ENCODE peak calls at places on chromosomes 13 and 19, in four cellular contexts. S, D, T and X are unnamed samples.

GRCh38 chr13:73505487-73505886 is 446.7 kb downstream of the KLF5 start:
- DNase-seq in S (no peak), D (no peak), T (no peak), X (no peak)

GRCh38 chr19:37348060-37348459 is 22.8 kb upstream of the ZNF527 start:
- DNase-seq in S (no peak), D (no peak), T (no peak), X (no peak)

GRCh38 chr13:38624822-38625221 is 62.1 kb upstream of the FREM2 start:
- DNase-seq in S (no peak), D (no peak), T (no peak), X (no peak)

GRCh38 chr19:47518139-47518538 is 3.3 kb upstream of the NAPA start:
- DNase-seq in S (peak; percentile 90), D (no peak), T (no peak), X (no peak)

GRCh38 chr13:106100261-106100919 is 435.1 kb downstream of the EFNB2 start:
- DNase-seq in S (no peak), D (no peak), T (no peak), X (no peak)

GRCh38 chr13:49499889-49500660 is 4.3 kb downstream of the PHF11 start:
- DNase-seq in S (no peak), D (no peak), T (no peak), X (no peak)

GRCh38 chr19:31421856-31422255 is 72.6 kb upstream of the TSHZ3 start:
- DNase-seq in S (no peak), D (no peak), T (no peak), X (no peak)

GRCh38 chr13:65912516-65912915 is 1317.6 kb downstream of the PCDH9 start:
- DNase-seq in S (no peak), D (no peak), T (no peak), X (no peak)

GRCh38 chr13:19927117-19927734 is 31.3 kb upstream of the ZMYM2 start:
- DNase-seq in S (no peak), D (peak; percentile 21), T (no peak), X (no peak)

GRCh38 chr13:46638262-46638661 is 85.3 kb downstream of the LRCH1 start:
- DNase-seq in S (no peak), D (no peak), T (no peak), X (no peak)

GRCh38 chr13:114087430-114087829 is 45.0 kb downstream of the RASA3 start:
- DNase-seq in S (no peak), D (no peak), T (no peak), X (no peak)

GRCh38 chr19:38003427-38004099 is 96.6 kb downstream of the SIPA1L3 start:
- DNase-seq in S (peak; percentile 51), D (no peak), T (no peak), X (peak; percentile 18)

GRCh38 chr19:47376589-47377144 is 27.6 kb downstream of the DHX34 start:
- DNase-seq in S (no peak), D (no peak), T (no peak), X (no peak)

GRCh38 chr19:17322854-17323253 is 11.8 kb downstream of the ANO8 start:
- DNase-seq in S (no peak), D (no peak), T (no peak), X (no peak)

GRCh38 chr13:38045278-38046048 is 175.9 kb upstream of the TRPC4 start:
- DNase-seq in S (no peak), D (peak; percentile 2), T (peak; percentile 21), X (peak; percentile 37)

GRCh38 chr13:111384441-111385181 is 64.2 kb downstream of the TEX29 start:
- DNase-seq in S (no peak), D (no peak), T (no peak), X (no peak)

GRCh38 chr19:7852851-7853759 is 21.1 kb downstream of the PRR36 start:
- DNase-seq in S (no peak), D (peak; percentile 90), T (peak; percentile 91), X (peak; percentile 90)

GRCh38 chr19:34426096-34426661 is 2.0 kb upstream of the UBA2 start:
- DNase-seq in S (no peak), D (no peak), T (no peak), X (no peak)

GRCh38 chr19:35106291-35106583 is 9.4 kb upstream of the FXYD3 start:
- DNase-seq in S (no peak), D (no peak), T (no peak), X (no peak)

GRCh38 chr13:101434486-101434885 is 18.0 kb upstream of the ITGBL1 start:
- DNase-seq in S (no peak), D (no peak), T (no peak), X (no peak)

GRCh38 chr13:70613295-70613694 is 505.0 kb upstream of the KLHL1 start:
- DNase-seq in S (no peak), D (no peak), T (no peak), X (peak; percentile 47)

GRCh38 chr13:51771418-51772104 is 32.4 kb downstream of the DHRS12 start:
- DNase-seq in S (no peak), D (no peak), T (peak; percentile 23), X (no peak)

GRCh38 chr13:51772105-51772455 is 31.9 kb downstream of the DHRS12 start:
- DNase-seq in S (no peak), D (no peak), T (no peak), X (no peak)

GRCh38 chr13:51773515-51773914 is 30.4 kb downstream of the DHRS12 start:
- DNase-seq in S (no peak), D (no peak), T (no peak), X (no peak)

GRCh38 chr13:51770681-51771417 is 33.1 kb downstream of the DHRS12 start:
- DNase-seq in S (no peak), D (no peak), T (no peak), X (no peak)

DNA sequence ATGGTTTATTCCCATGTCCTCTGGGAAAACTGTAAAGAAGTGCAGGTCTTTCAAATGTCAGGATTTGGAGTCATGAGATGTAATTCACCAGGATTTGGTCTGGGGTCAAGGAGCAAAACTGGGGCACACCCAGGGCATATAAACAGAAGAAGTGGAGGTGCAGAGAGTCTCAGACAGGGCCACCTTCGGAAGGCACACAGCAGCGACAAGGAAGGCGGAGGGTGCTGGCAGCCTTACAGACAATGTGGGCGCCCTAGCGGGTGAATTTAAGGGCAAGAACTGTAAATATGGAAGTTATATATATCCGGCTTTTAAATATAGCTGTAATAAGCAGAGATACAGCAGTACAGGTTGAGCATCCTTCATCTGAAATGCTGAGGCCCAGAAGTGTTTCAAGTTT is 31.2 kb downstream of the DHRS12 start:
- DNase-seq in S (no peak), D (no peak), T (no peak), X (no peak)
- TF ChIP-seq SP1 in S (no peak), D (no peak), T (no peak), X (no peak)

GRCh38 chr19:5314012-5314906 is 26.4 kb downstream of the PTPRS start:
- DNase-seq in S (no peak), D (peak; percentile 70), T (no peak), X (no peak)
- TF ChIP-seq FOXM1 in S (no peak), D (no peak), T (no peak), X (no peak)

DNA sequence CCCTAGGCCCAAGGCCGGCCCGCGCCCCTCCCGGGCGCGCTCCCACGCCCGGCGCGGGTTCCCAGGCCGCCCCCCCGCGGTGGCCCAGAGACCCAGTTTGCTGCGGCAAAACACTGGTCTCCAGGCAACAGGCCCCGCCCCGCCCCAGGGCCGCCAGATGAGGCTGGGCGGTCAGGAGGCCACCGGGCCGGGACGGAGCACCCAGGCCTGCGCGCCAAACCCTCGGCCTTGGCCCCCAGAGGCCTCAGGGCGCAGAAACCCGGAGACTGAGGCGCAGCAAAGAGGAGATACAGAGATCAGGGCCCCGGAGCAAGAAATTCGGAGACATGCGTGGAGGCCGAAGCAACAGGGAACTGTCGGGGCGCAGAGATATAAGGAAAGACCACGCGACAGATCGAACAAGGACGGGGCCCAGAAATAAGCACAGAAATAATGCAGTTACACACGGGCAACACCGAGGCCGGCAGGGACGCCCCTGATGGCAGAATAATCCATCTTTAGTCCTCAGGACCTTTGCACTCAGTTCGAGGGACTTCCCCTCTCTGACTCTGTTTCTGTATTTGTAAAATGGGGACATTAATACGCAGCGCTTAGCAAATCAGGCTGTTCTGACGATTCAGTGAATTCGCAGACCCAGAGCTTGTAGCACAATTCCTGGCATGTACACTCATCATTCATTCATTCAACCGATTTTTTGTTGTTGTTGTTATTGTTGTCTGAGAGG is 20.8 kb upstream of the ERCC1 start:
- DNase-seq in S (no peak), D (peak; percentile 80), T (peak; percentile 94), X (peak; percentile 70)
- TF ChIP-seq SP1 in S (no peak), D (no peak), T (peak; percentile 63), X (no peak)

GRCh38 chr19:23482829-23483228 is 87.6 kb upstream of the ZNF91 start:
- DNase-seq in S (no peak), D (no peak), T (no peak), X (no peak)
- TF ChIP-seq FOXM1 in S (no peak), D (no peak), T (no peak), X (no peak)

DNA sequence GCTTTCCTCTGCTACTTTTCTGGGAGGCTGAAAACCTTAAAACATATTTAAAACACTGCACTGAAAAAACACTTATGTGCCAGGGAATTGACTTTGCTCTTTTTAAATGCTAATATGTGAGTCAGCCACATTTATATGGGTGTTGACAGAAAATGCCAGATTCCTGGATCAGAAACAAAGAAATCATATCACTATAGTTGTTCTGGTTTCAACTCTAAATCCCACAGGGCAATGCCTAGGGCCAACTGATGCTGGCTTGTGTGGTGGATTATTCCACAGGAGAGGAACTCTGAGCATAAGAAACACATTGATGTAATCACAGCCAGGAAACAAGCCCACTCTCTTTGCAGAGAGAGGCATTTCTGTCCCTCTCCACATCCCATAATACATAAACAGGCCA is 1439.0 kb upstream of the SPRY2 start:
- DNase-seq in S (no peak), D (no peak), T (no peak), X (no peak)
- TF ChIP-seq SP1 in S (no peak), D (no peak), T (no peak), X (no peak)